ENCODE peak calls at places on chromosomes 4 and X, in six cellular contexts. S, L, C, V, T and M are unnamed samples.

GRCh38 chrX:136214551-136214950 is 36.6 kb downstream of the MAP7D3 start:
- DNase-seq in L (peak), S (no peak), V (no peak), C (no peak), T (no peak), M (no peak)

GRCh38 chr4:103996059-103996458 is 276.3 kb upstream of the TACR3 start:
- DNase-seq in S (no peak), V (no peak), T (no peak), C (no peak), L (peak), M (peak)

GRCh38 chr4:57544811-57545654 is 434.8 kb upstream of the IGFBP7 start:
- DNase-seq in V (no peak), T (no peak), L (no peak), S (no peak), C (no peak), M (no peak)

GRCh38 chrX:116204947-116205346 is 34.4 kb downstream of the AGTR2 start:
- DNase-seq in V (no peak), C (peak), S (no peak), T (no peak), L (peak), M (no peak)

GRCh38 chr4:71355971-71356370 is 17.2 kb downstream of the SLC4A4 start:
- DNase-seq in L (no peak), T (no peak), C (no peak), S (no peak), V (no peak), M (no peak)

GRCh38 chr4:88672987-88673386 is 24.6 kb downstream of the NAP1L5 start:
- DNase-seq in L (peak), C (no peak), V (no peak), S (no peak), T (no peak), M (no peak)

GRCh38 chr4:113113151-113113550 is 63.7 kb downstream of the ANK2 start:
- DNase-seq in S (no peak), C (no peak), V (no peak), L (no peak), T (no peak), M (no peak)

GRCh38 chr4:11503166-11503565 is 74.5 kb upstream of the HS3ST1 start:
- DNase-seq in V (no peak), L (no peak), C (no peak), S (no peak), T (no peak), M (no peak)

GRCh38 chr4:168995537-168996295 is 14.3 kb downstream of the CBR4 start:
- DNase-seq in L (peak), C (no peak), S (no peak), V (no peak), T (no peak), M (no peak)

GRCh38 chr4:4541040-4541631 is 712 bp downstream of the STX18 start:
- DNase-seq in V (no peak), C (no peak), T (no peak), L (peak), S (peak), M (peak)

GRCh38 chr4:112327950-112328349 is 30.8 kb downstream of the ALPK1 start:
- DNase-seq in C (no peak), L (peak), V (no peak), S (no peak), T (no peak), M (no peak)

GRCh38 chr4:143185253-143186107 is 763 bp downstream of the USP38 start:
- DNase-seq in L (peak), V (peak), T (no peak), S (no peak), C (no peak), M (no peak)

GRCh38 chrX:20294957-20295356 is 28.2 kb upstream of the RPS6KA3 start:
- DNase-seq in V (no peak), T (no peak), C (no peak), S (no peak), L (no peak), M (no peak)

GRCh38 chrX:16997313-16997712 is 50.9 kb downstream of the REPS2 start:
- DNase-seq in L (no peak), T (no peak), S (no peak), V (no peak), C (no peak), M (no peak)

GRCh38 chr4:103754844-103755243 is 35.1 kb upstream of the TACR3 start:
- DNase-seq in T (no peak), C (no peak), L (peak), S (no peak), V (no peak), M (peak)

GRCh38 chrX:15930585-15930984 is 76.0 kb upstream of the AP1S2 start:
- DNase-seq in V (no peak), S (no peak), L (peak), C (no peak), T (no peak), M (no peak)

GRCh38 chr4:84578540-84579409 is 4.2 kb upstream of the CDS1 start:
- DNase-seq in T (no peak), C (peak), L (peak), V (no peak), S (no peak), M (no peak)